ENCODE peak calls at places on chromosomes 1 and 21, in four cellular contexts. U is stromal cell of bone marrow; D is activated T-helper 1 cell treated with anti-CD3 and anti-CD28 coated beads, Interleukin-2, amount 50 U/mL, for 16 hours; M is omental fat pad. W is an unnamed sample.

GRCh38 chr1:209854196-209854595 is 26.4 kb downstream of the UTP25 start:
- DNase-seq in M (no peak), D (no peak), U (no peak), W (no peak)

GRCh38 chr1:162218975-162219374 is 149.5 kb downstream of the NOS1AP start:
- DNase-seq in U (no peak), M (no peak), D (no peak), W (no peak)

GRCh38 chr1:168335500-168335899 is 54.8 kb downstream of the TBX19 start:
- DNase-seq in U (no peak), D (no peak), M (no peak), W (no peak)

GRCh38 chr1:64956733-64957441 is 9.5 kb downstream of the JAK1 start:
- DNase-seq in M (no peak), U (no peak), D (no peak), W (no peak)

GRCh38 chr1:221886311-221887090 is 144.6 kb upstream of the DUSP10 start:
- DNase-seq in U (no peak), M (no peak), D (no peak), W (no peak)

GRCh38 chr1:63731117-63732043 is 42.4 kb upstream of the ROR1 start:
- DNase-seq in U (peak; percentile 94), D (no peak), M (no peak), W (no peak)

GRCh38 chr1:231369282-231369681 is 31.2 kb downstream of the SPRTN start:
- DNase-seq in U (no peak), M (no peak), D (no peak), W (no peak)

GRCh38 chr1:53661496-53661895 is 77.5 kb downstream of the GLIS1 start:
- DNase-seq in D (no peak), U (no peak), M (no peak), W (no peak)

GRCh38 chr1:20380175-20380574 is 89.5 kb downstream of the VWA5B1 start:
- DNase-seq in D (no peak), U (no peak), M (no peak), W (no peak)

GRCh38 chr1:169426174-169426716 is 1.0 kb downstream of the CCDC181 start:
- DNase-seq in D (no peak), M (no peak), U (no peak), W (no peak)

GRCh38 chr1:226633541-226634155 is 85.1 kb downstream of the STUM start:
- DNase-seq in D (no peak), M (no peak), U (no peak), W (no peak)

GRCh38 chr21:44593598-44594405 is 1.5 kb upstream of the KRTAP10-6 start:
- DNase-seq in D (no peak), U (no peak), M (no peak), W (no peak)

GRCh38 chr21:39390212-39390765 is 41.4 kb upstream of the HMGN1 start:
- DNase-seq in D (no peak), U (no peak), M (no peak), W (no peak)

GRCh38 chr1:6803357-6803756 is 18.1 kb downstream of the CAMTA1 start:
- DNase-seq in D (no peak), U (no peak), M (no peak), W (no peak)

GRCh38 chr1:13674386-13674785 is 25.6 kb upstream of the PRDM2 start:
- DNase-seq in D (no peak), M (no peak), U (no peak), W (no peak)

GRCh38 chr1:183655562-183656075 is 2.5 kb upstream of the APOBEC4 start:
- DNase-seq in D (peak; percentile 44), U (peak; percentile 72), M (peak; percentile 94), W (peak; percentile 47)